ENCODE peak calls at places on chromosomes 1 and 21, in six cellular contexts. V, T, P, I, H and W are unnamed samples. For H3K4me1, the result is how much of the 10 kb centered on the place peaks cover.

GRCh38 chr1:85692730-85693314 is 15.4 kb downstream of the ZNHIT6 start:
- DNase-seq in V (no peak), I (no peak), H (no peak), P (no peak), T (no peak), W (no peak)

GRCh38 chr1:109263597-109264378 is 14.4 kb downstream of the CELSR2 start:
- DNase-seq in V (peak), T (peak), P (peak), H (peak), I (peak), W (peak)

GRCh38 chr1:117201808-117202207 is 8.9 kb downstream of the VTCN1 start:
- DNase-seq in P (no peak), V (no peak), T (no peak), H (no peak), I (no peak), W (no peak)

GRCh38 chr1:208029381-208030319 is 118.7 kb upstream of the CD34 start:
- DNase-seq in V (no peak), P (no peak), H (no peak), T (no peak), I (no peak), W (no peak)

GRCh38 chr21:28821276-28822063 is 171.2 kb downstream of the LTN1 start:
- DNase-seq in H (no peak), P (no peak), I (no peak), V (no peak), T (no peak), W (no peak)

GRCh38 chr1:39692152-39693064 is 1.2 kb upstream of the HPCAL4 start:
- DNase-seq in H (no peak), I (no peak), P (no peak), V (peak), T (no peak), W (no peak)

GRCh38 chr1:177328251-177328650 is 157.5 kb downstream of the BRINP2 start:
- DNase-seq in I (no peak), H (no peak), V (no peak), P (no peak), T (no peak), W (no peak)

GRCh38 chr1:22711591-22712501 is 1.2 kb downstream of the EPHB2 start:
- DNase-seq in V (peak), T (no peak), H (no peak), P (no peak), I (no peak), W (no peak)

GRCh38 chr1:181104042-181104789 is 15.7 kb downstream of the IER5 start:
- DNase-seq in I (no peak), P (no peak), T (no peak), V (no peak), H (no peak), W (no peak)

GRCh38 chr1:154414606-154415005 is 9.5 kb downstream of the IL6R start:
- DNase-seq in T (no peak), P (peak), H (no peak), I (no peak), V (no peak), W (no peak)

GRCh38 chr1:154416496-154417337 is 11.6 kb downstream of the IL6R start:
- DNase-seq in H (no peak), P (no peak), T (no peak), I (no peak), V (no peak), W (no peak)

GRCh38 chr1:154410185-154410827 is 5.2 kb downstream of the IL6R start:
- DNase-seq in V (no peak), I (no peak), P (no peak), T (no peak), H (no peak), W (peak)

GRCh38 chr1:154411525-154411924 is 6.4 kb downstream of the IL6R start:
- DNase-seq in P (no peak), V (no peak), H (no peak), I (no peak), T (no peak), W (no peak)

GRCh38 chr1:154413177-154413576 is 8.0 kb downstream of the IL6R start:
- DNase-seq in I (no peak), V (no peak), T (no peak), P (no peak), H (no peak), W (no peak)
- H3K4me1 ChIP-seq in I (under half), V (under half), T (under half), P (half or more), H (under half), W (under half)

GRCh38 chr1:234618726-234619049 is 8.7 kb upstream of the IRF2BP2 start:
- DNase-seq in H (no peak), P (no peak), I (no peak), V (no peak), T (no peak), W (no peak)
- H3K4me1 ChIP-seq in H (under half), P (half or more), I (under half), V (half or more), T (under half), W (under half)

GRCh38 chr1:204083491-204083890 is 10.6 kb downstream of the SOX13 start:
- DNase-seq in H (no peak), T (no peak), I (no peak), V (no peak), P (no peak), W (no peak)
- H3K4me1 ChIP-seq in H (half or more), T (under half), I (under half), V (half or more), P (half or more), W (under half)

DNA sequence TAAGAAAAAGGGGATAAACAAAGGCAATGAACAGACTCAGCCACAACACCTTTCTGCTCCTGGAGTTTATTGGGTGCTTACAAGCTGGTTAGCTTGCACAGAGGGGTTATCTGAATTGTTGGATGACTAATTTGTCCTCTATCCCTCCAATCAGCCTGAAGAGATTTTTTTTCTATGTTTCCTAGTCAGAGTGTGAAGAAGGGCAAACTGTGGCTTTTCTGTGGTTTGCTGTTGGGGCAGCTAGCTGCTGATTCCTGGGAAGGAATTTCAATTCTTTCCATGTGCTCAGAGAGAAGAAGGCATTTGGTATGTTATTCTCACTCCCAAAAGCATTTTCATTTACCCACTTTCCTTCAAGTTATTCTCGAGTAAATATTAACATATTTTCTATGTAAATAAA is 48.6 kb downstream of the PCP4 start:
- DNase-seq in I (no peak), T (no peak), H (no peak), P (no peak), V (no peak), W (no peak)
- H3K4me1 ChIP-seq in I (under half), T (under half), H (under half), P (under half), V (under half), W (under half)